ENCODE peak calls at places on chromosomes 16 and 17, in four cellular contexts. V is upper lobe of left lung, G is A549, R is tibial nerve. F is an unnamed sample.

GRCh38 chr17:5226940-5227878 is 7.5 kb downstream of the SCIMP start:
- DNase-seq in V (peak), R (no peak), G (no peak), F (no peak)

GRCh38 chr16:16073884-16074781 is 124.7 kb downstream of the ABCC1 start:
- DNase-seq in R (no peak), V (peak), G (peak), F (no peak)

GRCh38 chr16:84098939-84099338 is 17.8 kb downstream of the MBTPS1 start:
- DNase-seq in V (no peak), G (no peak), R (no peak), F (no peak)

GRCh38 chr16:2042666-2043295 is 4.9 kb downstream of the NTHL1 start:
- DNase-seq in R (no peak), V (peak), G (peak), F (no peak)

GRCh38 chr17:35596530-35597233 is 9.6 kb downstream of the AP2B1 start:
- DNase-seq in R (no peak), G (no peak), V (no peak), F (no peak)

GRCh38 chr17:58586009-58586408 is 71.6 kb upstream of the MTMR4 start:
- DNase-seq in G (no peak), R (no peak), V (no peak), F (no peak)

GRCh38 chr16:58628845-58629680 is 563 bp downstream of the CNOT1 start:
- DNase-seq in V (peak), G (peak), R (peak), F (peak)

GRCh38 chr17:50844117-50844700 is 8.8 kb downstream of the WFIKKN2 start:
- DNase-seq in R (no peak), G (no peak), V (no peak), F (no peak)

GRCh38 chr17:60902399-60902798 is 224.7 kb downstream of the BCAS3 start:
- DNase-seq in R (no peak), V (no peak), G (no peak), F (no peak)

GRCh38 chr17:40025991-40026815 is 11.0 kb downstream of the CSF3 start:
- DNase-seq in V (no peak), G (no peak), R (no peak), F (no peak)

GRCh38 chr16:28106467-28106866 is 43.0 kb upstream of the GSG1L start:
- DNase-seq in R (no peak), V (no peak), G (no peak), F (no peak)

GRCh38 chr16:84356591-84357116 is 11.7 kb upstream of the ATP2C2 start:
- DNase-seq in R (peak), G (no peak), V (peak), F (no peak)

GRCh38 chr16:14095883-14096551 is 24.9 kb downstream of the MRTFB start:
- DNase-seq in R (no peak), G (no peak), V (peak), F (no peak)

GRCh38 chr17:44820631-44821196 is 9.4 kb downstream of the GJC1 start:
- DNase-seq in R (no peak), G (peak), V (no peak), F (peak)

GRCh38 chr16:30961384-30961783 is 3.8 kb downstream of the SETD1A start:
- DNase-seq in G (no peak), R (no peak), V (no peak), F (no peak)

GRCh38 chr17:41049110-41049509 is 2.0 kb upstream of the KRTAP2-1 start:
- DNase-seq in V (no peak), R (no peak), G (peak), F (no peak)

GRCh38 chr17:30472238-30472890 is 4.8 kb upstream of the GOSR1 start:
- DNase-seq in R (no peak), V (no peak), G (no peak), F (no peak)

GRCh38 chr16:83393196-83393981 is 414.4 kb upstream of the HSBP1 start:
- DNase-seq in G (no peak), V (no peak), R (no peak), F (no peak)

GRCh38 chr17:78529871-78530670 is 47.1 kb downstream of the DNAH17 start:
- DNase-seq in V (peak), G (no peak), R (no peak), F (no peak)

GRCh38 chr17:27756467-27757371 is 43.6 kb downstream of the NOS2 start:
- DNase-seq in R (no peak), V (peak), G (peak), F (no peak)

GRCh38 chr17:1099242-1099641 is 80.5 kb downstream of the ABR start:
- DNase-seq in G (no peak), V (no peak), R (no peak), F (no peak)

GRCh38 chr17:59180626-59181025 is 25.1 kb downstream of the PRR11 start:
- DNase-seq in G (no peak), V (no peak), R (no peak), F (no peak)

GRCh38 chr16:74999208-74999682 is 421 bp downstream of the ZNRF1 start:
- DNase-seq in V (no peak), G (no peak), R (no peak), F (peak)

GRCh38 chr16:56355786-56356275 is 69.5 kb downstream of the AMFR start:
- DNase-seq in R (peak), V (no peak), G (no peak), F (peak)

GRCh38 chr16:15775663-15776304 is 81.0 kb downstream of the MYH11 start:
- DNase-seq in G (no peak), R (no peak), V (no peak), F (peak)

GRCh38 chr17:65359016-65359415 is 202.4 kb downstream of the AXIN2 start:
- DNase-seq in G (no peak), V (no peak), R (no peak), F (no peak)

GRCh38 chr16:89700649-89701424 is 668 bp downstream of the SPATA2L start:
- DNase-seq in V (peak), R (no peak), G (peak), F (no peak)

GRCh38 chr17:61757168-61757567 is 106.2 kb downstream of the BRIP1 start:
- DNase-seq in R (no peak), G (no peak), V (no peak), F (no peak)

DNA sequence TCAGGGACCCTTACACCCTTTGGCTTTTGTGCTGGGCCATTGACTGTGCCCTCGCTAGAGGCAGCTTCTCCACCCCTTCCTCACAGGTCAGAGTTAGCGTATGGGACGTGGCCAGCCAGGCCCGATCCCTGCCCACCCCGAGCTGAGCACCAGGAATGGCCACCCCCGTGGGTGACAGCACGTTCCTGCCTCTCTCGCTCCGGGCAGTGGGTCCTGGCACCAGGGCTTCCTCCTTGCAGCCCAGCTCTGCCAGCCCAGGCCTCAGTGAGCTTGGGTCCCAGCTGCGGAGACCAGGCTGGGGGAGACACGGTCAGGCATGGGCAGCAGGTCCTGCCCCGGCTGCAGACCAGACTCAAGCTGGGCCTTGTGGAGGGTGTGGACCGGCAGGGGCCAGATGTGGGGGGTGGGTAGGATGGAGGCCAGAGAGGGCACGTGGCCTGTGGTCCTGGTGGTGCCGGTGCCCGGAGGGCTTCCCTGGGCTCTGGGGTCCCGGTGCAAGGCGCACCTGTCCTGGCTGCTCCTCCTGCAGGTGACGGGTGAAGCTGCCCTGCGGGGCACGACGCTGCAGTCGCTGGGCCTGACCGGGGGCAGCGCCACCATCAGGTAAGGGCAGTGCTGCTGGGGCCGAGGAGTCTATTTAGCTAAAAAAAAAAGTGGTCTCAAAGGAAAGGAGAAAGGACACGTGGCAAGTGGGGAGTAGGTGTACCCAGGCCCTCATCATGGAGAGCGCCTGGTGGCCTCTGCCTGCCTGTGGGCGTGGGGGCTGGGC is 18.2 kb downstream of the ASPSCR1 start:
- DNase-seq in V (no peak), R (no peak), G (no peak), F (no peak)
- TF ChIP-seq CTCF in V (no peak), R (no peak), G (no peak), F (no peak)

DNA sequence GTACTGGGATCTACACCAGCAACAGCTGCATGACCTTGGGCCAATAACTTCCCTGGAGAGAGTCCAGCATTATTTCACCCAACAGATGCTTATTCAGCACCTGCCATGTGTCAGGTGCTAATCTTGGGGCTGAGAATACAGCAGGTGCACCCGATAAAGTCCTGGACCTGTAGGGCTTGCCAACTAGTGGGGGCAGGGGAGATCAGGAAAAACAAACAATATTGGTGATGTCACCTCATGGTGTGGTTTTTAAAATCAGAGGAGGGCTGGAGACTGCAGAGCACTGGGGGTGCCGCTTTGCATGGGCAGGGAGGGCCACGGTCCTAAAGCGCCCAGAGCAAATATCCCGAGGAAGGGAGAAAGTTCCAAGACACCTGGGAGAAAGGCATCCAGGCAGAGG is 218.8 kb downstream of the C16orf95 start:
- DNase-seq in R (no peak), V (no peak), G (no peak), F (no peak)
- TF ChIP-seq POLR2A in R (no peak), V (no peak), G (no peak), F (no peak)

GRCh38 chr17:82085931-82086764 is 11.9 kb downstream of the FASN start:
- DNase-seq in V (no peak), G (no peak), R (no peak), F (no peak)
- TF ChIP-seq EP300 in V (no peak), G (no peak), R (no peak), F (no peak)

GRCh38 chr17:53148058-53148457 is 674.7 kb upstream of the KIF2B start:
- DNase-seq in G (no peak), R (no peak), V (no peak), F (no peak)

GRCh38 chr17:53150101-53150698 is 672.5 kb upstream of the KIF2B start:
- DNase-seq in V (no peak), R (no peak), G (peak), F (no peak)
- TF ChIP-seq CTCF in V (no peak), R (no peak), G (peak), F (no peak)

DNA sequence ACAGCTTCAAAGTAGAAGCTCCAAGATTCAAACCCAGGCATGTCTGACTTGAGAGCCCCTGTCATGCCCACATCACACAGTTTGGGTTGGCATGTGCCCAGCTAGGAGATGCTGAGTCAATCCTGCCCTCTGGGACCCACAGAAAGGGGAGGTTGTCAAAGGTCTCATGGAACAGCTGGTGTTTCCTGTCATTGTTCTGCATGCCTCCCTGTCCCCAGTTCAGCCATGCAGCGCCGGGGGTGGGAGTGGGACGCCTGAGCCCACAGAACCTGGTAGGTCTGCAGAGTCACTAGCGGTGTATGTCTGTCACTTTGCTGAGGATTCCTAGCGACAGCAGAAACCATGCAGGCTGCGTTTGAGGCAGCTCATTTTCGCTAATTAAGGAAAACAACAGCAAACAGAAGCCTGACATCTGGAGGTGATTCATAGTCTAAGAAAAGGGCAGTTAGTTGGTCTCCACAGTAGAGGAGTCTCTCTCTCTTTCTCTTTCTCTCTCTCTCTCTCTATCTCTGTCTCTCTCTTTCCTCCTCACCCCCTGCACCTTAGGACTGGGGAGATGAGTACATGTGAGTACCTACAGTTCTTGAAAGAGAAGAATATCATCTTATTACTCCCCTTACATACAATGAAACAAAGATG is 19.7 kb upstream of the CCL1 start:
- DNase-seq in V (no peak), R (no peak), G (no peak), F (no peak)
- TF ChIP-seq POLR2A in V (no peak), R (no peak), G (no peak), F (no peak)

GRCh38 chr17:3558603-3559269 is 1.1 kb upstream of the TRPV3 start:
- DNase-seq in V (no peak), R (no peak), G (no peak), F (no peak)
- TF ChIP-seq EP300 in V (no peak), R (no peak), G (no peak), F (no peak)

F was measured in sigmoid colon.